ENCODE peak calls at places on chromosomes 4 and X, in six cellular contexts. R is NCI-H345; L is stimulated activated CD4-positive, alpha-beta T cell treated with anti-CD3 and anti-CD28 coated beads, TNF-alpha, amount 100 ng/mL, for 4 hours; S is Daoy; P is tibial artery; U is central memory CD4-positive, alpha-beta T cell. K is an unnamed sample.

GRCh38 chr4:77336411-77337142 is 179.6 kb downstream of the CCNG2 start:
- DNase-seq in R (no peak), L (no peak), S (no peak), P (no peak), U (no peak), K (no peak)

GRCh38 chr4:1337376-1337831 is 9.6 kb upstream of the UVSSA start:
- DNase-seq in R (no peak), L (peak), S (no peak), P (no peak), U (no peak), K (no peak)

GRCh38 chrX:49610718-49611310 is 12.0 kb downstream of the GAGE1 start:
- DNase-seq in R (no peak), L (no peak), S (peak), P (no peak), U (no peak), K (no peak)

GRCh38 chr4:16082424-16083216 is 1.2 kb downstream of the PROM1 start:
- DNase-seq in R (peak), L (no peak), S (peak), P (no peak), U (no peak), K (no peak)

GRCh38 chrX:9475984-9476383 is 11.1 kb downstream of the TBL1X start:
- DNase-seq in R (no peak), L (no peak), S (no peak), P (no peak), U (no peak), K (no peak)

GRCh38 chr4:180636696-180637095 is 1606.5 kb upstream of the TENM3 start:
- DNase-seq in R (no peak), L (no peak), S (peak), P (no peak), U (no peak), K (no peak)

GRCh38 chr4:46909078-46909477 is at the start of gene COX7B2:
- DNase-seq in R (no peak), L (no peak), S (peak), P (no peak), U (no peak), K (no peak)

GRCh38 chr4:53461244-53461643 is 83.8 kb downstream of the FIP1L1 start:
- DNase-seq in R (no peak), L (no peak), S (no peak), P (no peak), U (no peak), K (no peak)

GRCh38 chr4:151524610-151525009 is 115.6 kb downstream of the FHIP1A start:
- DNase-seq in R (peak), L (no peak), S (no peak), P (no peak), U (no peak), K (no peak)

GRCh38 chr4:78250500-78250899 is 193.4 kb downstream of the FRAS1 start:
- DNase-seq in R (no peak), L (no peak), S (no peak), P (no peak), U (no peak), K (no peak)

GRCh38 chr4:177937051-177937450 is 494.8 kb upstream of the AGA start:
- DNase-seq in R (no peak), L (no peak), S (no peak), P (no peak), U (no peak), K (no peak)

GRCh38 chr4:80252953-80253352 is 13.5 kb upstream of the FGF5 start:
- DNase-seq in R (no peak), L (no peak), S (no peak), P (no peak), U (no peak), K (no peak)

GRCh38 chrX:155314260-155314659 is 20.2 kb downstream of the CLIC2 start:
- DNase-seq in R (no peak), L (no peak), S (no peak), P (no peak), U (no peak), K (no peak)

GRCh38 chrX:53445977-53446376 is 11.8 kb upstream of the HSD17B10 start:
- DNase-seq in R (peak), L (no peak), S (peak), P (no peak), U (peak), K (no peak)

GRCh38 chr4:155569960-155570515 is 96.6 kb upstream of the GUCY1A1 start:
- DNase-seq in R (no peak), L (no peak), S (no peak), P (no peak), U (no peak), K (no peak)

GRCh38 chrX:50718791-50719190 is 95.2 kb downstream of the SHROOM4 start:
- DNase-seq in R (no peak), L (no peak), S (no peak), P (no peak), U (no peak), K (no peak)

GRCh38 chr4:109690690-109691410 is 12.4 kb downstream of the CASP6 start:
- DNase-seq in R (no peak), L (no peak), S (no peak), P (no peak), U (peak), K (no peak)

GRCh38 chrX:106935175-106935574 is 15.0 kb downstream of the CLDN2 start:
- DNase-seq in R (no peak), L (no peak), S (no peak), P (no peak), U (no peak), K (no peak)

GRCh38 chr4:176767183-176767582 is 25.5 kb downstream of the VEGFC start:
- DNase-seq in R (no peak), L (no peak), S (no peak), P (no peak), U (no peak), K (no peak)

GRCh38 chr4:21946858-21947257 is 1.7 kb downstream of the KCNIP4 start:
- DNase-seq in R (no peak), L (no peak), S (no peak), P (no peak), U (no peak), K (no peak)

GRCh38 chr4:139919513-139919912 is 234.5 kb downstream of the MAML3 start:
- DNase-seq in R (no peak), L (no peak), S (no peak), P (no peak), U (no peak), K (no peak)

GRCh38 chrX:17768997-17769396 is 31.7 kb downstream of the SCML1 start:
- DNase-seq in R (no peak), L (no peak), S (no peak), P (no peak), U (no peak), K (no peak)

GRCh38 chr4:187268940-187269339 is 545.3 kb upstream of the FAT1 start:
- DNase-seq in R (no peak), L (no peak), S (no peak), P (no peak), U (no peak), K (no peak)

GRCh38 chrX:10636337-10636736 is 16.0 kb upstream of the MID1 start:
- DNase-seq in R (peak), L (no peak), S (peak), P (no peak), U (no peak), K (no peak)

GRCh38 chr4:37914539-37914938 is 23.7 kb downstream of the TBC1D1 start:
- DNase-seq in R (no peak), L (no peak), S (no peak), P (no peak), U (no peak), K (no peak)

GRCh38 chrX:56600141-56600540 is 36.7 kb downstream of the UBQLN2 start:
- DNase-seq in R (no peak), L (no peak), S (no peak), P (no peak), U (no peak), K (no peak)

GRCh38 chr4:185457136-185457535 is 14.4 kb downstream of the CCDC110 start:
- DNase-seq in R (no peak), L (no peak), S (no peak), P (no peak), U (no peak), K (no peak)

GRCh38 chrX:139204903-139205667 is 325.5 kb upstream of the F9 start:
- DNase-seq in R (no peak), L (no peak), S (peak), P (no peak), U (no peak), K (peak)

GRCh38 chr4:5711479-5712184 is 631 bp downstream of the EVC start:
- DNase-seq in R (no peak), L (no peak), S (peak), P (no peak), U (no peak), K (peak)

GRCh38 chr4:38150766-38151165 is 190.6 kb downstream of the PTTG2 start:
- DNase-seq in R (no peak), L (no peak), S (no peak), P (no peak), U (no peak), K (no peak)

GRCh38 chr4:92433272-92433758 is 129.5 kb downstream of the GRID2 start:
- DNase-seq in R (no peak), L (no peak), S (no peak), P (no peak), U (no peak), K (no peak)

GRCh38 chrX:46912673-46913491 is 661 bp downstream of the JADE3 start:
- DNase-seq in R (peak), L (no peak), S (peak), P (peak), U (no peak), K (peak)

GRCh38 chr4:74316397-74316796 is 8.1 kb downstream of the EPGN start:
- DNase-seq in R (no peak), L (no peak), S (no peak), P (no peak), U (no peak), K (no peak)